ENCODE peak calls at places on chromosomes 2 and 18, in four cellular contexts. One of them, this sample, is unnamed.

GRCh38 chr18:9804517-9805104 is 81.2 kb upstream of the TXNDC2 start:
- DNase-seq in sigmoid colon: no peak
- DNase-seq in NCI-H2029: peak; percentile 31
- DNase-seq in CD4-positive, alpha-beta T cell: no peak
- DNase-seq in this sample: no peak

GRCh38 chr2:126666003-126666402 is 10.0 kb downstream of the GYPC start:
- DNase-seq in sigmoid colon: no peak
- DNase-seq in NCI-H2029: no peak
- DNase-seq in CD4-positive, alpha-beta T cell: no peak
- DNase-seq in this sample: no peak

GRCh38 chr2:240628507-240629418 is 3.5 kb downstream of the GPR35 start:
- DNase-seq in sigmoid colon: peak; percentile 59
- DNase-seq in NCI-H2029: no peak
- DNase-seq in CD4-positive, alpha-beta T cell: no peak
- DNase-seq in this sample: no peak

GRCh38 chr2:171754254-171754939 is 67.1 kb downstream of the DYNC1I2 start:
- DNase-seq in sigmoid colon: no peak
- DNase-seq in NCI-H2029: no peak
- DNase-seq in CD4-positive, alpha-beta T cell: no peak
- DNase-seq in this sample: peak; percentile 11

GRCh38 chr2:225598426-225598825 is 198.9 kb downstream of the NYAP2 start:
- DNase-seq in sigmoid colon: no peak
- DNase-seq in NCI-H2029: no peak
- DNase-seq in CD4-positive, alpha-beta T cell: no peak
- DNase-seq in this sample: peak; percentile 25

GRCh38 chr18:73446502-73446901 is 578.7 kb upstream of the NETO1 start:
- DNase-seq in sigmoid colon: no peak
- DNase-seq in NCI-H2029: no peak
- DNase-seq in CD4-positive, alpha-beta T cell: no peak
- DNase-seq in this sample: no peak

GRCh38 chr2:64814007-64814406 is 160.3 kb upstream of the SERTAD2 start:
- DNase-seq in sigmoid colon: no peak
- DNase-seq in NCI-H2029: no peak
- DNase-seq in CD4-positive, alpha-beta T cell: no peak
- DNase-seq in this sample: no peak

GRCh38 chr2:112159454-112159921 is 21.3 kb downstream of the FBLN7 start:
- DNase-seq in sigmoid colon: peak; percentile 34
- DNase-seq in NCI-H2029: peak; percentile 84
- DNase-seq in CD4-positive, alpha-beta T cell: no peak
- DNase-seq in this sample: no peak

GRCh38 chr2:231336700-231337099 is 58.8 kb upstream of the B3GNT7 start:
- DNase-seq in sigmoid colon: no peak
- DNase-seq in NCI-H2029: no peak
- DNase-seq in CD4-positive, alpha-beta T cell: no peak
- DNase-seq in this sample: no peak

GRCh38 chr18:74714796-74715195 is 117.1 kb downstream of the ZNF407 start:
- DNase-seq in sigmoid colon: no peak
- DNase-seq in NCI-H2029: no peak
- DNase-seq in CD4-positive, alpha-beta T cell: no peak
- DNase-seq in this sample: no peak

GRCh38 chr2:15605721-15606120 is 14.1 kb downstream of the DDX1 start:
- DNase-seq in sigmoid colon: no peak
- DNase-seq in NCI-H2029: no peak
- DNase-seq in CD4-positive, alpha-beta T cell: no peak
- DNase-seq in this sample: no peak

GRCh38 chr2:61465045-61465444 is 5.8 kb downstream of the USP34 start:
- DNase-seq in sigmoid colon: no peak
- DNase-seq in NCI-H2029: no peak
- DNase-seq in CD4-positive, alpha-beta T cell: no peak
- DNase-seq in this sample: no peak

GRCh38 chr2:41966431-41966893 is 81.4 kb upstream of the PKDCC start:
- DNase-seq in sigmoid colon: peak; percentile 92
- DNase-seq in NCI-H2029: peak; percentile 38
- DNase-seq in CD4-positive, alpha-beta T cell: no peak
- DNase-seq in this sample: peak; percentile 98

GRCh38 chr2:111626037-111626861 is 257.7 kb downstream of the ANAPC1 start:
- DNase-seq in sigmoid colon: no peak
- DNase-seq in NCI-H2029: no peak
- DNase-seq in CD4-positive, alpha-beta T cell: no peak
- DNase-seq in this sample: peak; percentile 72

GRCh38 chr2:168962636-168963035 is 61.5 kb downstream of the G6PC2 start:
- DNase-seq in sigmoid colon: no peak
- DNase-seq in NCI-H2029: no peak
- DNase-seq in CD4-positive, alpha-beta T cell: no peak
- DNase-seq in this sample: peak; percentile 1

GRCh38 chr2:9164112-9164608 is 42.5 kb upstream of the ASAP2 start:
- DNase-seq in sigmoid colon: no peak
- DNase-seq in NCI-H2029: no peak
- DNase-seq in CD4-positive, alpha-beta T cell: no peak
- DNase-seq in this sample: no peak

GRCh38 chr2:26605195-26605968 is 35.8 kb downstream of the CIB4 start:
- DNase-seq in sigmoid colon: peak; percentile 53
- DNase-seq in NCI-H2029: peak; percentile 36
- DNase-seq in CD4-positive, alpha-beta T cell: peak; percentile 17
- DNase-seq in this sample: peak; percentile 32

GRCh38 chr2:68721482-68722071 is 13.0 kb upstream of the ARHGAP25 start:
- DNase-seq in sigmoid colon: no peak
- DNase-seq in NCI-H2029: no peak
- DNase-seq in CD4-positive, alpha-beta T cell: peak; percentile 25
- DNase-seq in this sample: no peak

GRCh38 chr2:73642338-73643018 is at the start of gene NAT8:
- DNase-seq in sigmoid colon: no peak
- DNase-seq in NCI-H2029: no peak
- DNase-seq in CD4-positive, alpha-beta T cell: no peak
- DNase-seq in this sample: no peak

GRCh38 chr2:17646096-17646554 is 105.6 kb downstream of the VSNL1 start:
- DNase-seq in sigmoid colon: no peak
- DNase-seq in NCI-H2029: peak; percentile 20
- DNase-seq in CD4-positive, alpha-beta T cell: no peak
- DNase-seq in this sample: peak; percentile 83

GRCh38 chr2:231655494-231656408 is 52.6 kb upstream of the PTMA start:
- DNase-seq in sigmoid colon: no peak
- DNase-seq in NCI-H2029: no peak
- DNase-seq in CD4-positive, alpha-beta T cell: no peak
- DNase-seq in this sample: no peak

GRCh38 chr2:201911372-201911771 is 105.0 kb downstream of the CDK15 start:
- DNase-seq in sigmoid colon: no peak
- DNase-seq in NCI-H2029: no peak
- DNase-seq in CD4-positive, alpha-beta T cell: no peak
- DNase-seq in this sample: no peak

GRCh38 chr2:38598200-38598990 is 4.3 kb downstream of the HNRNPLL start:
- DNase-seq in sigmoid colon: no peak
- DNase-seq in NCI-H2029: no peak
- DNase-seq in CD4-positive, alpha-beta T cell: no peak
- DNase-seq in this sample: no peak

GRCh38 chr18:6960656-6961055 is 156.9 kb downstream of the LAMA1 start:
- DNase-seq in sigmoid colon: no peak
- DNase-seq in NCI-H2029: no peak
- DNase-seq in CD4-positive, alpha-beta T cell: no peak
- DNase-seq in this sample: peak; percentile 82

GRCh38 chr2:598043-598802 is 79.0 kb downstream of the TMEM18 start:
- DNase-seq in sigmoid colon: no peak
- DNase-seq in NCI-H2029: no peak
- DNase-seq in CD4-positive, alpha-beta T cell: no peak
- DNase-seq in this sample: no peak

GRCh38 chr2:155708052-155708451 is 624.5 kb downstream of the NR4A2 start:
- DNase-seq in sigmoid colon: no peak
- DNase-seq in NCI-H2029: no peak
- DNase-seq in CD4-positive, alpha-beta T cell: no peak
- DNase-seq in this sample: no peak

GRCh38 chr2:210895132-210895531 is 338.7 kb downstream of the CPS1 start:
- DNase-seq in sigmoid colon: no peak
- DNase-seq in NCI-H2029: no peak
- DNase-seq in CD4-positive, alpha-beta T cell: no peak
- DNase-seq in this sample: no peak

GRCh38 chr2:229273384-229274338 is 2.6 kb upstream of the PID1 start:
- DNase-seq in sigmoid colon: peak; percentile 80
- DNase-seq in NCI-H2029: peak; percentile 79
- DNase-seq in CD4-positive, alpha-beta T cell: no peak
- DNase-seq in this sample: peak; percentile 82

GRCh38 chr2:157592983-157593382 is 35.7 kb downstream of the ACVR1C start:
- DNase-seq in sigmoid colon: no peak
- DNase-seq in NCI-H2029: no peak
- DNase-seq in CD4-positive, alpha-beta T cell: no peak
- DNase-seq in this sample: peak; percentile 24

GRCh38 chr2:74685408-74685807 is 31.4 kb downstream of the SEMA4F start:
- DNase-seq in sigmoid colon: no peak
- DNase-seq in NCI-H2029: no peak
- DNase-seq in CD4-positive, alpha-beta T cell: no peak
- DNase-seq in this sample: no peak

GRCh38 chr2:42100696-42101585 is 53.1 kb downstream of the PKDCC start:
- DNase-seq in sigmoid colon: peak; percentile 78
- DNase-seq in NCI-H2029: no peak
- DNase-seq in CD4-positive, alpha-beta T cell: peak; percentile 47
- DNase-seq in this sample: peak; percentile 89

GRCh38 chr18:46073474-46074331 is 1.6 kb upstream of the PSTPIP2 start:
- DNase-seq in sigmoid colon: no peak
- DNase-seq in NCI-H2029: peak; percentile 35
- DNase-seq in CD4-positive, alpha-beta T cell: peak; percentile 33
- DNase-seq in this sample: peak; percentile 72

GRCh38 chr2:152648336-152648735 is 68.9 kb downstream of the PRPF40A start:
- DNase-seq in sigmoid colon: no peak
- DNase-seq in NCI-H2029: peak; percentile 10
- DNase-seq in CD4-positive, alpha-beta T cell: no peak
- DNase-seq in this sample: peak; percentile 29

GRCh38 chr18:29191263-29191662 is 1014.3 kb upstream of the CDH2 start:
- DNase-seq in sigmoid colon: no peak
- DNase-seq in NCI-H2029: no peak
- DNase-seq in CD4-positive, alpha-beta T cell: no peak
- DNase-seq in this sample: peak; percentile 56

GRCh38 chr2:108354171-108354570 is 23.6 kb upstream of the SULT1C4 start:
- DNase-seq in sigmoid colon: no peak
- DNase-seq in NCI-H2029: no peak
- DNase-seq in CD4-positive, alpha-beta T cell: no peak
- DNase-seq in this sample: peak; percentile 26

GRCh38 chr18:58694720-58695468 is 23.6 kb downstream of the MALT1 start:
- DNase-seq in sigmoid colon: no peak
- DNase-seq in NCI-H2029: no peak
- DNase-seq in CD4-positive, alpha-beta T cell: no peak
- DNase-seq in this sample: no peak

This sample was measured in iris pigment epithelial cell.